ENCODE peak calls at places on chromosomes 1 and 21, in seven cellular contexts. K is cardiac muscle cell, A is left ventricle myocardium inferior, I is tibial artery, X is Caco-2, G is pancreas, O is astrocyte of the spinal cord. Z is an unnamed sample.

GRCh38 chr1:20442920-20443625 is 42.9 kb downstream of the CAMK2N1 start:
- DNase-seq in O (no peak), K (no peak), A (no peak), G (no peak), X (no peak), I (no peak), Z (no peak)

GRCh38 chr1:200740291-200741212 is 1.9 kb downstream of the CAMSAP2 start:
- DNase-seq in G (no peak), A (no peak), I (no peak), K (peak), X (no peak), O (peak), Z (no peak)

GRCh38 chr1:224237094-224237881 is 54.2 kb downstream of the DEGS1 start:
- DNase-seq in X (no peak), K (no peak), G (no peak), A (no peak), I (peak), O (no peak), Z (no peak)

GRCh38 chr1:2785631-2786328 is 15.7 kb downstream of the TTC34 start:
- DNase-seq in G (no peak), O (no peak), A (no peak), I (peak), X (no peak), K (no peak), Z (no peak)

GRCh38 chr1:4969556-4970129 is 315.2 kb downstream of the AJAP1 start:
- DNase-seq in A (no peak), I (no peak), K (no peak), O (no peak), G (no peak), X (no peak), Z (no peak)

GRCh38 chr1:96927125-96927524 is 205.5 kb downstream of the PTBP2 start:
- DNase-seq in X (no peak), G (no peak), I (no peak), K (peak), A (no peak), O (peak), Z (no peak)

GRCh38 chr1:193504920-193505319 is 318.5 kb upstream of the B3GALT2 start:
- DNase-seq in O (no peak), K (no peak), G (no peak), I (no peak), A (no peak), X (no peak), Z (no peak)

GRCh38 chr1:2854151-2854550 is 52.7 kb upstream of the TTC34 start:
- DNase-seq in I (no peak), O (no peak), X (no peak), A (no peak), K (no peak), G (no peak), Z (no peak)

GRCh38 chr21:15422761-15423160 is 307.0 kb upstream of the USP25 start:
- DNase-seq in K (peak), O (peak), G (no peak), A (no peak), I (no peak), X (no peak), Z (no peak)

GRCh38 chr1:109628540-109629321 is 9.1 kb downstream of the AMPD2 start:
- DNase-seq in K (no peak), I (peak), G (peak), A (no peak), O (peak), X (no peak), Z (no peak)

GRCh38 chr1:210438928-210439841 is 110.5 kb downstream of the HHAT start:
- DNase-seq in K (peak), A (no peak), O (peak), X (no peak), G (no peak), I (no peak), Z (no peak)

GRCh38 chr1:21217812-21218596 is 41.3 kb upstream of the EIF4G3 start:
- DNase-seq in K (peak), I (no peak), X (peak), O (no peak), A (no peak), G (peak), Z (peak)

GRCh38 chr1:192639607-192640368 is 3.8 kb downstream of the RGS13 start:
- DNase-seq in K (peak), G (no peak), I (no peak), A (no peak), X (peak), O (peak), Z (peak)

GRCh38 chr1:99751877-99752504 is 14.4 kb downstream of the FRRS1 start:
- DNase-seq in X (no peak), O (no peak), I (no peak), G (no peak), A (no peak), K (no peak), Z (no peak)

GRCh38 chr1:54987830-54988705 is 7.6 kb downstream of the TMEM61 start:
- DNase-seq in A (no peak), G (no peak), X (no peak), K (peak), I (no peak), O (no peak), Z (no peak)

GRCh38 chr1:205343431-205344009 is 13.2 kb downstream of the KLHDC8A start:
- DNase-seq in X (no peak), A (no peak), I (no peak), K (no peak), G (no peak), O (no peak), Z (no peak)

GRCh38 chr1:69993787-69994186 is 211.6 kb downstream of the LRRC40 start:
- DNase-seq in O (no peak), X (no peak), K (peak), A (no peak), G (no peak), I (no peak), Z (no peak)

GRCh38 chr1:222331340-222331739 is 216.6 kb downstream of the HHIPL2 start:
- DNase-seq in X (no peak), K (peak), I (no peak), A (no peak), G (no peak), O (peak), Z (no peak)

GRCh38 chr21:19781881-19782652 is 1216.1 kb upstream of the NCAM2 start:
- DNase-seq in A (no peak), X (no peak), O (no peak), G (no peak), I (no peak), K (no peak), Z (no peak)

GRCh38 chr1:10901091-10901893 is 104.8 kb upstream of the CASZ1 start:
- DNase-seq in I (no peak), X (peak), O (no peak), G (no peak), K (no peak), A (no peak), Z (no peak)

GRCh38 chr1:33349081-33349759 is 28.3 kb upstream of the A3GALT2 start:
- DNase-seq in A (peak), X (peak), O (no peak), I (peak), K (peak), G (peak), Z (peak)

DNA sequence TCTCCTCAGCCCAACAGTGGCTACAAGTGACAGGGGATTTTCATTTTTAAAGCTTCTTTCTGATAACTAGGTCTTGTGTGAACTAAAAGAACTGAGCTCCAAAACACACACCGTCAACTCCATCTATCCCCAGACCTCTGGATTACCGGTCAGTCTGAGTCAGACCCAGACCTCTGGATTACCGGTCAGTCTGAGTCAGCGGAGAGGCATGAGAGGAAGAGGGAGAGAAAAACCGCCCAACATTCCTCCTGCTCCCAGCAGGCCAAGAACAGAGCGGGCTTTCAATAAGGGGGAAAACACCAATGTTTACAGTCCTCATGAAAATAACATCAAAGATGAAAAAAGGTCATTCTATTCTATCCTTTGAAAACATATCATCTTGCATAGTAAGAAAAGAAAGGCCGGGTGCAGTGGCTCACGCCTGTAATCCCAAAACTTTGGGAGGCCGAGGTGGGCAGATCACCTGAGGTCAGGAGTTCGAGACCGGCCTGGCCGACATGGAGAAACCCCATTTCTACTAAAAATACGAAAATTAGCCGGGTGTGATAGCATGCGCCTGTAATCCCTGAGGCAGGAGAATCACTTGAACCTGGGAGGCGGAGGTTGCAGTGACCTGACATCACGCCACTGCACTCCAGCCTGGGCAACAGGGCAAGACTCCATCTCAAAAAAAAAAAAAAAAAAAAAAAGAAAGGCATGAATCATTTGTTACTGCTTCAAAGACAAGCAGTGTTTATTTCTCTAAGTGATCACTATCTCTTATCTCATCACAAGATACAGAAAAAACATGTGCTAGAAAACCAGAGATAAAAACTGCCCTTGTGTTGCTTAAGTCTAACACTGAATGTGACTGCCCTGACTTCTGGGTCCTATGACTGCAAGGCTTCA is 3.4 kb downstream of the PTTG1IP start:
- DNase-seq in A (no peak), G (peak), X (peak), K (peak), O (peak), I (peak), Z (no peak)
- H3K4me3 ChIP-seq in A (peak), G (no peak), X (peak), K (no peak), O (peak), I (peak), Z (no peak)

GRCh38 chr1:151968058-151968457 is 25.6 kb downstream of the S100A10 start:
- DNase-seq in X (peak), I (no peak), K (peak), A (no peak), O (peak), G (peak), Z (peak)
- TF ChIP-seq CTCF in X (peak), I (peak), K (peak), A (peak), O (peak), G (peak), Z (peak)

GRCh38 chr1:84247425-84248220 is 53.9 kb upstream of the SAMD13 start:
- DNase-seq in G (no peak), I (no peak), O (no peak), X (peak), A (no peak), K (peak), Z (no peak)
- H3K4me3 ChIP-seq in G (no peak), I (no peak), O (no peak), X (no peak), A (no peak), K (no peak), Z (no peak)

DNA sequence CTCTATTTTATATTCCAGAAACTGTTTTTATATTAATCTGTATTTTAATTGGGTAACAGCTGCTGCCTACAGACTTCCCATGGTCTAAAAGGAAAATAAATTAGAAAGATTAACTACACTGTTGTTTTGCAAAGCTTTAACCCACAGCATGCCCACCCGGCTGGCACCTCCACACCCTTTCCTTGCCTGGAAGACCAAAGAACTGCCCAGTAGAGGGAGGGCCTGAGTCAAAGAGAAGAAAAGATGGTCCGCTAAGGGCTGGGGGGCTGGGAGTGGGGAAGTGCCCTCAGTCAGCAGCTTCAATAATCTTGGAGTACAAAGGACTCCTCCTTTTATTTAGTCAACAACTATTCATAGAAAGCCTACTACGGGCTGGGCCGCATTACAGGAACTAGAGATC is 40.7 kb downstream of the ERI3 start:
- DNase-seq in K (no peak), I (no peak), A (no peak), O (no peak), G (no peak), X (no peak), Z (no peak)
- TF ChIP-seq CTCF in K (no peak), I (no peak), A (no peak), O (no peak), G (no peak), X (no peak), Z (no peak)

GRCh38 chr1:180923024-180923841 is 10.5 kb downstream of the KIAA1614 start:
- DNase-seq in G (no peak), A (no peak), K (peak), I (no peak), O (peak), X (peak), Z (peak)

GRCh38 chr1:180923887-180924286 is 11.2 kb downstream of the KIAA1614 start:
- DNase-seq in X (no peak), O (no peak), K (no peak), G (no peak), I (no peak), A (no peak), Z (no peak)

GRCh38 chr1:180921891-180922636 is 9.4 kb downstream of the KIAA1614 start:
- DNase-seq in G (no peak), K (no peak), I (no peak), O (no peak), X (no peak), A (no peak), Z (no peak)

GRCh38 chr1:180921386-180921785 is 8.7 kb downstream of the KIAA1614 start:
- DNase-seq in X (no peak), O (no peak), G (no peak), K (no peak), I (no peak), A (no peak), Z (no peak)

GRCh38 chr1:180922637-180923023 is 9.9 kb downstream of the KIAA1614 start:
- DNase-seq in O (no peak), G (no peak), K (no peak), I (no peak), X (no peak), A (no peak), Z (no peak)
- H3K4me3 ChIP-seq in O (no peak), G (no peak), K (no peak), I (no peak), X (no peak), A (no peak), Z (no peak)

Z was measured in NB4.